ENCODE peak calls at places on chromosomes 3 and 15, in four cellular contexts. K, Y, N and C are unnamed samples.

GRCh38 chr15:94858011-94858410 is 626.6 kb downstream of the MCTP2 start:
- DNase-seq in K (no peak), Y (no peak), N (no peak), C (no peak)

GRCh38 chr15:90986790-90987507 is 7.4 kb downstream of the PRC1 start:
- DNase-seq in K (no peak), Y (no peak), N (no peak), C (no peak)

GRCh38 chr3:146187334-146187950 is 26.5 kb upstream of the PLOD2 start:
- DNase-seq in K (no peak), Y (no peak), N (no peak), C (no peak)

GRCh38 chr15:58952751-58953150 is 19.3 kb upstream of the SLTM start:
- DNase-seq in K (no peak), Y (no peak), N (no peak), C (no peak)

GRCh38 chr3:45104715-45105711 is 41.2 kb downstream of the CDCP1 start:
- DNase-seq in K (no peak), Y (no peak), N (no peak), C (no peak)

GRCh38 chr3:32309653-32310242 is 71.3 kb downstream of the CMTM8 start:
- DNase-seq in K (no peak), Y (no peak), N (no peak), C (no peak)

GRCh38 chr3:115227461-115227860 is 80.4 kb upstream of the ZBTB20 start:
- DNase-seq in K (no peak), Y (no peak), N (no peak), C (no peak)

GRCh38 chr3:177835008-177835407 is 637.7 kb upstream of the TBL1XR1 start:
- DNase-seq in K (no peak), Y (no peak), N (no peak), C (no peak)

GRCh38 chr3:184176377-184177330 is 2.0 kb downstream of the AP2M1 start:
- DNase-seq in K (no peak), Y (no peak), N (no peak), C (no peak)

GRCh38 chr3:184737641-184738518 is 26.0 kb upstream of the MAGEF1 start:
- DNase-seq in K (no peak), Y (peak; percentile 51), N (no peak), C (no peak)

GRCh38 chr15:77901251-77901881 is 176.1 kb downstream of the TBC1D2B start:
- DNase-seq in K (no peak), Y (peak; percentile 84), N (no peak), C (no peak)

GRCh38 chr3:30644615-30645014 is 38.2 kb downstream of the TGFBR2 start:
- DNase-seq in K (no peak), Y (no peak), N (peak; percentile 40), C (no peak)